ENCODE peak calls at places on chromosomes 4 and X, in six cellular contexts. F is A549, G is spleen, H is IMR-90, N is GM23338, V is colonic mucosa. D is an unnamed sample.

GRCh38 chr4:151983854-151984253 is 223.0 kb upstream of the GATB start:
- DNase-seq in V (no peak), F (no peak), N (no peak), H (no peak), G (no peak), D (no peak)

GRCh38 chr4:57109530-57109846 is 697 bp downstream of the IGFBP7 start:
- DNase-seq in N (peak), G (no peak), F (no peak), V (no peak), H (no peak), D (no peak)

GRCh38 chr4:124936427-124936826 is 223.9 kb upstream of the ANKRD50 start:
- DNase-seq in G (no peak), F (no peak), H (peak), N (no peak), V (no peak), D (no peak)

GRCh38 chrX:44042124-44042523 is 68.9 kb upstream of the NDP start:
- DNase-seq in V (no peak), F (no peak), H (peak), G (no peak), N (no peak), D (no peak)

GRCh38 chrX:139869796-139870195 is 63.1 kb downstream of the ATP11C start:
- DNase-seq in V (no peak), F (no peak), N (no peak), H (no peak), G (no peak), D (no peak)

GRCh38 chr4:134470544-134470943 is 269.0 kb upstream of the PABPC4L start:
- DNase-seq in H (no peak), F (no peak), V (peak), N (peak), G (no peak), D (peak)

GRCh38 chrX:129843459-129844306 is at the start of gene ZDHHC9:
- DNase-seq in F (peak), V (peak), N (peak), H (peak), G (peak), D (peak)

GRCh38 chr4:47122592-47123291 is 91.4 kb downstream of the GABRB1 start:
- DNase-seq in F (peak), H (peak), V (peak), N (peak), G (no peak), D (peak)

GRCh38 chr4:51844157-51845054 is 1.5 kb downstream of the DCUN1D4 start:
- DNase-seq in G (peak), H (peak), N (peak), F (peak), V (peak), D (peak)

GRCh38 chr4:51843309-51844156 is 580 bp downstream of the DCUN1D4 start:
- DNase-seq in F (peak), N (peak), V (peak), H (peak), G (peak), D (no peak)

GRCh38 chr4:51842554-51843308 is at the start of gene DCUN1D4:
- DNase-seq in G (peak), F (peak), V (peak), N (peak), H (peak), D (peak)

GRCh38 chr4:51845055-51845426 is 2.1 kb downstream of the DCUN1D4 start:
- DNase-seq in G (no peak), H (no peak), V (no peak), F (no peak), N (no peak), D (no peak)

GRCh38 chr4:51845736-51846135 is 2.8 kb downstream of the DCUN1D4 start:
- DNase-seq in H (no peak), G (no peak), N (no peak), F (no peak), V (no peak), D (no peak)
- H3K27ac ChIP-seq in H (no peak), G (peak), N (no peak), F (no peak), V (no peak), D (no peak)

GRCh38 chrX:150694738-150695410 is 1.7 kb downstream of the MTMR1 start:
- DNase-seq in N (no peak), H (no peak), G (no peak), V (no peak), F (no peak), D (peak)

GRCh38 chrX:150690126-150690525 is 3.1 kb upstream of the MTMR1 start:
- DNase-seq in F (peak), V (no peak), N (no peak), G (no peak), H (peak), D (no peak)

GRCh38 chrX:150693782-150694574 is 782 bp downstream of the MTMR1 start:
- DNase-seq in V (peak), F (peak), N (peak), G (peak), H (peak), D (peak)

GRCh38 chrX:150692837-150693781 is at the start of gene MTMR1:
- DNase-seq in G (peak), N (peak), V (peak), H (no peak), F (no peak), D (peak)

DNA sequence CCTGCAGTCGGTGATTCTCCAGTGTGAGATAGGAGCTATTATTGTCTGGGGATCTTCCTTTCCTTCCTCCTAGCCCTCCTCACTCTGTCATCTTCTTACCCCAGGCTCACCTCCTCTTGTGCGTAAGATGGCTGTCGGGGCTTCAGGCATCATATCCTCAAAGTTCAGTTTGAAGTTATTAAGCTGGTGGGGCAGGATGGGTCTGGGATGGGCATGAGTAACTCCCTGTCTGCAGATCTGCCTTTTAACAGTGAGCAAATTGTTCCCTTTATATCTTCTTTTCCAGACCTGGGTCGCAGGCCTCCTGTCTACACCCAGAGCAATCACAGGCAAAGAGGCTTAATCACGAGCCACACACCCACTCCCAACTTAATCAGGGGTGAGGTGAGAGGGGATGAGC is 900 bp upstream of the MTMR1 start:
- DNase-seq in H (no peak), V (no peak), G (no peak), N (no peak), F (no peak), D (no peak)
- H3K27ac ChIP-seq in H (peak), V (peak), G (peak), N (no peak), F (peak), D (no peak)

GRCh38 chr4:14280567-14280966 is 653.0 kb upstream of the BOD1L1 start:
- DNase-seq in H (no peak), N (no peak), F (no peak), G (no peak), V (no peak), D (no peak)

GRCh38 chr4:14289708-14290107 is 662.2 kb upstream of the BOD1L1 start:
- DNase-seq in F (no peak), H (no peak), V (no peak), N (no peak), G (no peak), D (no peak)

GRCh38 chr4:14284578-14284977 is 657.1 kb upstream of the BOD1L1 start:
- DNase-seq in G (no peak), F (no peak), H (no peak), N (no peak), V (no peak), D (no peak)
- H3K27ac ChIP-seq in G (no peak), F (no peak), H (no peak), N (no peak), V (no peak), D (no peak)

GRCh38 chrX:15073313-15073712 is 196.6 kb downstream of the ASB9 start:
- DNase-seq in F (no peak), V (no peak), H (no peak), N (no peak), G (no peak), D (no peak)

GRCh38 chrX:15072880-15073279 is 197.0 kb downstream of the ASB9 start:
- DNase-seq in F (no peak), N (no peak), V (no peak), G (no peak), H (no peak), D (no peak)

GRCh38 chrX:15072259-15072658 is 197.6 kb downstream of the ASB9 start:
- DNase-seq in F (no peak), H (no peak), N (no peak), V (no peak), G (no peak), D (no peak)
- H3K27ac ChIP-seq in F (no peak), H (no peak), N (no peak), V (no peak), G (no peak), D (no peak)